ENCODE peak calls at places on chromosomes 2 and 18, in four cellular contexts. M is Calu3, R is fibroblast of pulmonary artery, B is left cardiac atrium. E is an unnamed sample.

GRCh38 chr2:165803123-165803760 is 9.2 kb upstream of the GALNT3 start:
- DNase-seq in M (no peak), R (peak), B (no peak), E (no peak)

GRCh38 chr2:11103984-11104793 is 51.1 kb upstream of the SLC66A3 start:
- DNase-seq in M (no peak), R (no peak), B (no peak), E (no peak)

GRCh38 chr2:84386326-84386995 is 72.6 kb downstream of the SUCLG1 start:
- DNase-seq in R (no peak), B (no peak), M (no peak), E (no peak)

GRCh38 chr2:35281702-35282101 is 1073.9 kb upstream of the CRIM1 start:
- DNase-seq in R (no peak), B (no peak), M (no peak), E (no peak)

GRCh38 chr2:206570199-206570598 is 72.1 kb upstream of the FAM237A start:
- DNase-seq in R (no peak), M (no peak), B (no peak), E (no peak)

GRCh38 chr2:190065839-190066238 is 3.3 kb upstream of the MSTN start:
- DNase-seq in M (no peak), R (peak), B (no peak), E (no peak)

GRCh38 chr2:58614259-58614658 is 373.1 kb upstream of the FANCL start:
- DNase-seq in B (no peak), R (no peak), M (no peak), E (no peak)

GRCh38 chr2:8154936-8155335 is 526.9 kb upstream of the ID2 start:
- DNase-seq in M (no peak), B (no peak), R (no peak), E (no peak)

GRCh38 chr2:53600835-53601234 is 166.8 kb upstream of the CHAC2 start:
- DNase-seq in R (no peak), B (no peak), M (no peak), E (no peak)

GRCh38 chr2:58428553-58429284 is 187.6 kb upstream of the FANCL start:
- DNase-seq in R (no peak), M (peak), B (no peak), E (peak)

GRCh38 chr2:174778479-174778962 is 14.2 kb upstream of the CHRNA1 start:
- DNase-seq in B (peak), M (peak), R (peak), E (peak)

GRCh38 chr2:240514631-240515030 is 43.2 kb downstream of the ANKMY1 start:
- DNase-seq in R (no peak), B (peak), M (no peak), E (no peak)

GRCh38 chr2:209984291-209984690 is 18.1 kb upstream of the RPE start:
- DNase-seq in M (no peak), B (no peak), R (no peak), E (no peak)

GRCh38 chr2:148259674-148260073 is 238.8 kb downstream of the MBD5 start:
- DNase-seq in R (peak), B (no peak), M (no peak), E (peak)

GRCh38 chr18:10190564-10190963 is 263.9 kb upstream of the APCDD1 start:
- DNase-seq in B (no peak), R (no peak), M (no peak), E (no peak)

GRCh38 chr2:195658541-195658890 is 1.5 kb downstream of the SLC39A10 start:
- DNase-seq in R (peak), M (peak), B (no peak), E (no peak)

GRCh38 chr2:67938053-67938452 is 124.8 kb downstream of the C1D start:
- DNase-seq in R (no peak), M (no peak), B (no peak), E (no peak)

GRCh38 chr2:202555354-202555753 is 79.4 kb upstream of the FAM117B start:
- DNase-seq in R (no peak), B (no peak), M (no peak), E (no peak)

GRCh38 chr2:37325625-37326071 is 1.0 kb upstream of the PRKD3 start:
- DNase-seq in R (no peak), M (no peak), B (no peak), E (no peak)

GRCh38 chr2:84306361-84306760 is 152.7 kb downstream of the SUCLG1 start:
- DNase-seq in B (no peak), R (no peak), M (no peak), E (no peak)

GRCh38 chr18:23237524-23238151 is 102.4 kb downstream of the CABLES1 start:
- DNase-seq in M (no peak), B (peak), R (peak), E (no peak)

GRCh38 chr2:202072226-202072625 is 829 bp upstream of the KIAA2012 start:
- DNase-seq in M (peak), B (no peak), R (no peak), E (no peak)

GRCh38 chr18:67104700-67105284 is 411.7 kb downstream of the DSEL start:
- DNase-seq in R (peak), B (peak), M (peak), E (peak)

GRCh38 chr2:126657146-126657635 is 1.2 kb downstream of the GYPC start:
- DNase-seq in M (no peak), R (peak), B (peak), E (no peak)

GRCh38 chr18:46293699-46294300 is 189.6 kb downstream of the HAUS1 start:
- DNase-seq in R (peak), M (peak), B (no peak), E (no peak)

GRCh38 chr2:194735837-194736542 is 921.0 kb upstream of the SLC39A10 start:
- DNase-seq in B (no peak), R (no peak), M (no peak), E (no peak)

GRCh38 chr2:200609027-200609614 is 23.3 kb downstream of the AOX1 start:
- DNase-seq in B (peak), M (no peak), R (peak), E (peak)

GRCh38 chr2:65742977-65743376 is 310.6 kb upstream of the SPRED2 start:
- DNase-seq in R (no peak), M (no peak), B (no peak), E (no peak)

GRCh38 chr18:13291299-13291698 is 72.7 kb downstream of the LDLRAD4 start:
- DNase-seq in B (no peak), M (no peak), R (no peak), E (no peak)